ENCODE peak calls at places on chromosomes 2 and 18, in seven cellular contexts. One of them, this sample, is unnamed.

GRCh38 chr2:104378853-104379374 is 475.0 kb upstream of the POU3F3 start:
- DNase-seq in H9: peak
- DNase-seq in PC-9: no peak
- DNase-seq in Peyer's patch: no peak
- DNase-seq in colonic mucosa: peak
- DNase-seq in AG04450: no peak
- DNase-seq in HL-60: peak
- DNase-seq in this sample: peak

GRCh38 chr18:67692811-67693210 is 176.3 kb upstream of the DSEL start:
- DNase-seq in H9: no peak
- DNase-seq in HL-60: no peak
- DNase-seq in PC-9: no peak
- DNase-seq in AG04450: no peak
- DNase-seq in colonic mucosa: no peak
- DNase-seq in Peyer's patch: no peak
- DNase-seq in this sample: no peak

GRCh38 chr18:57544958-57545661 is 41.4 kb downstream of the FECH start:
- DNase-seq in H9: no peak
- DNase-seq in HL-60: no peak
- DNase-seq in colonic mucosa: no peak
- DNase-seq in AG04450: no peak
- DNase-seq in Peyer's patch: no peak
- DNase-seq in PC-9: no peak
- DNase-seq in this sample: no peak

GRCh38 chr18:22559414-22560282 is 141.9 kb upstream of the CTAGE1 start:
- DNase-seq in AG04450: no peak
- DNase-seq in PC-9: peak
- DNase-seq in Peyer's patch: no peak
- DNase-seq in HL-60: peak
- DNase-seq in colonic mucosa: peak
- DNase-seq in H9: peak
- DNase-seq in this sample: no peak

GRCh38 chr2:188404341-188405004 is 112.8 kb downstream of the GULP1 start:
- DNase-seq in H9: no peak
- DNase-seq in PC-9: no peak
- DNase-seq in Peyer's patch: no peak
- DNase-seq in HL-60: no peak
- DNase-seq in colonic mucosa: no peak
- DNase-seq in AG04450: no peak
- DNase-seq in this sample: no peak

GRCh38 chr2:154693941-154694340 is 4.6 kb upstream of the KCNJ3 start:
- DNase-seq in PC-9: no peak
- DNase-seq in Peyer's patch: no peak
- DNase-seq in HL-60: no peak
- DNase-seq in colonic mucosa: no peak
- DNase-seq in H9: no peak
- DNase-seq in AG04450: no peak
- DNase-seq in this sample: no peak

GRCh38 chr18:677951-678363 is 20.5 kb downstream of the TYMS start:
- DNase-seq in PC-9: no peak
- DNase-seq in colonic mucosa: no peak
- DNase-seq in AG04450: no peak
- DNase-seq in HL-60: no peak
- DNase-seq in Peyer's patch: no peak
- DNase-seq in H9: no peak
- DNase-seq in this sample: no peak

GRCh38 chr18:65938592-65939372 is 188.0 kb downstream of the CDH7 start:
- DNase-seq in HL-60: peak
- DNase-seq in colonic mucosa: peak
- DNase-seq in H9: peak
- DNase-seq in Peyer's patch: no peak
- DNase-seq in AG04450: no peak
- DNase-seq in PC-9: no peak
- DNase-seq in this sample: no peak

GRCh38 chr18:58670561-58671121 is 624 bp upstream of the MALT1 start:
- DNase-seq in AG04450: no peak
- DNase-seq in HL-60: peak
- DNase-seq in colonic mucosa: peak
- DNase-seq in PC-9: no peak
- DNase-seq in H9: no peak
- DNase-seq in Peyer's patch: no peak
- DNase-seq in this sample: peak

GRCh38 chr18:79744625-79745024 is 53.1 kb upstream of the KCNG2 start:
- DNase-seq in PC-9: no peak
- DNase-seq in AG04450: no peak
- DNase-seq in Peyer's patch: no peak
- DNase-seq in HL-60: no peak
- DNase-seq in colonic mucosa: no peak
- DNase-seq in H9: no peak
- DNase-seq in this sample: no peak

GRCh38 chr18:38606841-38607240 is 1041.2 kb upstream of the CELF4 start:
- DNase-seq in PC-9: no peak
- DNase-seq in AG04450: no peak
- DNase-seq in Peyer's patch: no peak
- DNase-seq in H9: no peak
- DNase-seq in HL-60: no peak
- DNase-seq in colonic mucosa: no peak
- DNase-seq in this sample: no peak

GRCh38 chr2:236244256-236244655 is 19.9 kb downstream of the ASB18 start:
- DNase-seq in PC-9: no peak
- DNase-seq in Peyer's patch: no peak
- DNase-seq in colonic mucosa: no peak
- DNase-seq in AG04450: no peak
- DNase-seq in H9: no peak
- DNase-seq in HL-60: no peak
- DNase-seq in this sample: no peak
- H3K27ac ChIP-seq in PC-9: no peak
- H3K27ac ChIP-seq in Peyer's patch: no peak
- H3K27ac ChIP-seq in colonic mucosa: no peak
- H3K27ac ChIP-seq in AG04450: no peak
- H3K27ac ChIP-seq in H9: no peak
- H3K27ac ChIP-seq in HL-60: no peak
- H3K27ac ChIP-seq in this sample: no peak

GRCh38 chr2:48070415-48070814 is 164.1 kb upstream of the FBXO11 start:
- DNase-seq in HL-60: no peak
- DNase-seq in colonic mucosa: no peak
- DNase-seq in AG04450: no peak
- DNase-seq in PC-9: no peak
- DNase-seq in H9: no peak
- DNase-seq in Peyer's patch: no peak
- DNase-seq in this sample: peak
- H3K27ac ChIP-seq in HL-60: no peak
- H3K27ac ChIP-seq in colonic mucosa: no peak
- H3K27ac ChIP-seq in AG04450: no peak
- H3K27ac ChIP-seq in PC-9: no peak
- H3K27ac ChIP-seq in H9: no peak
- H3K27ac ChIP-seq in Peyer's patch: no peak
- H3K27ac ChIP-seq in this sample: no peak

GRCh38 chr2:30037016-30037415 is 109.8 kb upstream of the YPEL5 start:
- DNase-seq in PC-9: no peak
- DNase-seq in HL-60: no peak
- DNase-seq in H9: no peak
- DNase-seq in AG04450: no peak
- DNase-seq in Peyer's patch: no peak
- DNase-seq in colonic mucosa: no peak
- DNase-seq in this sample: no peak

GRCh38 chr2:30041884-30042283 is 104.9 kb upstream of the YPEL5 start:
- DNase-seq in PC-9: no peak
- DNase-seq in colonic mucosa: no peak
- DNase-seq in AG04450: no peak
- DNase-seq in Peyer's patch: no peak
- DNase-seq in HL-60: no peak
- DNase-seq in H9: no peak
- DNase-seq in this sample: no peak

GRCh38 chr2:30040147-30040546 is 106.7 kb upstream of the YPEL5 start:
- DNase-seq in PC-9: no peak
- DNase-seq in HL-60: no peak
- DNase-seq in Peyer's patch: no peak
- DNase-seq in AG04450: no peak
- DNase-seq in H9: no peak
- DNase-seq in colonic mucosa: no peak
- DNase-seq in this sample: no peak

GRCh38 chr2:30038419-30038818 is 108.4 kb upstream of the YPEL5 start:
- DNase-seq in Peyer's patch: no peak
- DNase-seq in HL-60: no peak
- DNase-seq in colonic mucosa: no peak
- DNase-seq in PC-9: no peak
- DNase-seq in H9: no peak
- DNase-seq in AG04450: no peak
- DNase-seq in this sample: no peak

DNA sequence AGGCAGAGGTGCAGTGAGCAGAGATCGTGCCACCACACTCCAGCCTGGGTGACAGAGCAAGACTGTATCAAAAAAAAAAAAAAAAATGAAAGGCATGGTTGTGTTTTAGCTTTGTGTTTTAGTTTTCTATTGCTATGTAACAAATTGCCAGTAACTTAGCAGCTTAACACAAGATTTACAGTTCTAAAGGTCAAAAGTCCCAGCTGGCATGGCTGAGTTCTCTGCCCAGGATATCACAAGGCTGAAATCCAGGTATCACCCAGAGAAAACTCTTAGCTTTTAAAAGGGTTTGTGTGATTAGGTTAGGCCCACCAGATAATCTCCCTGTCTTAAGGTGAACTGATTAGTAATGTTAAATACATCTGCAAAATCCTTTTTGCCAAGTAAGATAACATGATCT is 107.7 kb upstream of the YPEL5 start:
- DNase-seq in HL-60: no peak
- DNase-seq in PC-9: no peak
- DNase-seq in H9: no peak
- DNase-seq in AG04450: no peak
- DNase-seq in Peyer's patch: no peak
- DNase-seq in colonic mucosa: no peak
- DNase-seq in this sample: no peak
- H3K27ac ChIP-seq in HL-60: no peak
- H3K27ac ChIP-seq in PC-9: no peak
- H3K27ac ChIP-seq in H9: no peak
- H3K27ac ChIP-seq in AG04450: no peak
- H3K27ac ChIP-seq in Peyer's patch: no peak
- H3K27ac ChIP-seq in colonic mucosa: no peak
- H3K27ac ChIP-seq in this sample: no peak

GRCh38 chr2:9264301-9264700 is 57.7 kb downstream of the ASAP2 start:
- DNase-seq in H9: no peak
- DNase-seq in HL-60: no peak
- DNase-seq in colonic mucosa: no peak
- DNase-seq in Peyer's patch: no peak
- DNase-seq in AG04450: no peak
- DNase-seq in PC-9: no peak
- DNase-seq in this sample: no peak

GRCh38 chr2:9261231-9261883 is 54.7 kb downstream of the ASAP2 start:
- DNase-seq in colonic mucosa: no peak
- DNase-seq in H9: no peak
- DNase-seq in Peyer's patch: no peak
- DNase-seq in AG04450: no peak
- DNase-seq in PC-9: no peak
- DNase-seq in HL-60: no peak
- DNase-seq in this sample: no peak

GRCh38 chr2:9262671-9263171 is 56.1 kb downstream of the ASAP2 start:
- DNase-seq in PC-9: no peak
- DNase-seq in colonic mucosa: no peak
- DNase-seq in Peyer's patch: no peak
- DNase-seq in H9: no peak
- DNase-seq in AG04450: no peak
- DNase-seq in HL-60: no peak
- DNase-seq in this sample: no peak

GRCh38 chr2:9260411-9261037 is 53.9 kb downstream of the ASAP2 start:
- DNase-seq in HL-60: no peak
- DNase-seq in AG04450: no peak
- DNase-seq in PC-9: no peak
- DNase-seq in Peyer's patch: no peak
- DNase-seq in colonic mucosa: no peak
- DNase-seq in H9: no peak
- DNase-seq in this sample: no peak

DNA sequence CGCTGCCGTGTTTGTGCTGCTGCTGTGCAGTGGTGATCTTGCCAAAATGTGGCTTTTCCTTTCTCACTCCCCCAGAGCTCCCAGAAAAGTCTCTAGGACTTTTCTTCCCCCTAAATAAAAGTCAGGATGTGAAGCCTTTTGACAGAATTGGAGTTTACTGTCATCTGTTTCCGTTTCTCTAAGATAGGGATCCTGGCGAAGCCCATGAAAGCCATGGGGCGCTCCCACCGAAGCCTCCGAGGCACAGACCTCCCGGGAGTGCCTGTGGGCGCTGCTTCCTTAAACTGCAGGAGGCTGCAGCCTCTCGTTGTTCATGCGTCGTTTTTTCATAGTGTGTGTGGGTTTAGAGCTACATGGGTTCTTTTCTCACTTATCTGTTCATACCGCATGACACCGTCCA is 56.8 kb downstream of the ASAP2 start:
- DNase-seq in HL-60: no peak
- DNase-seq in AG04450: no peak
- DNase-seq in H9: no peak
- DNase-seq in Peyer's patch: no peak
- DNase-seq in PC-9: no peak
- DNase-seq in colonic mucosa: no peak
- DNase-seq in this sample: no peak
- H3K27ac ChIP-seq in HL-60: no peak
- H3K27ac ChIP-seq in AG04450: peak
- H3K27ac ChIP-seq in H9: no peak
- H3K27ac ChIP-seq in Peyer's patch: peak
- H3K27ac ChIP-seq in PC-9: peak
- H3K27ac ChIP-seq in colonic mucosa: no peak
- H3K27ac ChIP-seq in this sample: peak

This sample was measured in substantia nigra.